ENCODE peak calls at places on chromosomes 5 and 9, in eight cellular contexts. S, E, O, F, A, B, C and P are unnamed samples.

GRCh38 chr5:4359847-4360246 is 764.2 kb downstream of the IRX1 start:
- DNase-seq in S (no peak), E (no peak), O (no peak), F (no peak), A (no peak), B (no peak), C (no peak), P (no peak)

GRCh38 chr9:74735761-74736160 is 152.0 kb downstream of the TRPM6 start:
- DNase-seq in S (no peak), E (no peak), O (no peak), F (no peak), A (no peak), B (no peak), C (no peak), P (no peak)

GRCh38 chr5:118548761-118549160 is 439.6 kb downstream of the DTWD2 start:
- DNase-seq in S (no peak), E (peak), O (no peak), F (peak), A (no peak), B (no peak), C (no peak), P (no peak)

GRCh38 chr9:33185858-33186257 is 18.7 kb upstream of the B4GALT1 start:
- DNase-seq in S (no peak), E (no peak), O (no peak), F (no peak), A (no peak), B (no peak), C (no peak), P (no peak)

GRCh38 chr9:128224877-128225276 is 21.7 kb downstream of the DNM1 start:
- DNase-seq in S (no peak), E (no peak), O (no peak), F (no peak), A (no peak), B (no peak), C (no peak), P (no peak)

GRCh38 chr5:8829322-8830029 is 716.4 kb downstream of the SEMA5A start:
- DNase-seq in S (no peak), E (peak), O (no peak), F (peak), A (no peak), B (no peak), C (no peak), P (no peak)

GRCh38 chr5:67194169-67194568 is 2.4 kb downstream of the CD180 start:
- DNase-seq in S (no peak), E (no peak), O (no peak), F (no peak), A (no peak), B (no peak), C (no peak), P (no peak)

GRCh38 chr5:172688735-172689572 is 47.9 kb downstream of the NEURL1B start:
- DNase-seq in S (no peak), E (peak), O (peak), F (peak), A (no peak), B (no peak), C (no peak), P (no peak)

GRCh38 chr9:133713960-133714495 is 24.1 kb downstream of the SARDH start:
- DNase-seq in S (no peak), E (no peak), O (peak), F (no peak), A (no peak), B (no peak), C (no peak), P (no peak)

GRCh38 chr5:156019786-156020185 is 307.2 kb upstream of the SGCD start:
- DNase-seq in S (no peak), E (no peak), O (no peak), F (no peak), A (no peak), B (no peak), C (no peak), P (no peak)

GRCh38 chr5:179504191-179504590 is 46.2 kb upstream of the RUFY1 start:
- DNase-seq in S (no peak), E (no peak), O (no peak), F (no peak), A (no peak), B (no peak), C (no peak), P (no peak)

GRCh38 chr9:96603305-96604004 is 16.2 kb downstream of the CDC14B start:
- DNase-seq in S (no peak), E (no peak), O (no peak), F (no peak), A (no peak), B (no peak), C (no peak), P (no peak)

GRCh38 chr9:7613931-7614330 is 185.6 kb downstream of the DMAC1 start:
- DNase-seq in S (no peak), E (no peak), O (no peak), F (no peak), A (no peak), B (no peak), C (no peak), P (no peak)

GRCh38 chr5:33721491-33722245 is 170.1 kb downstream of the ADAMTS12 start:
- DNase-seq in S (no peak), E (no peak), O (no peak), F (no peak), A (no peak), B (no peak), C (no peak), P (no peak)

GRCh38 chr5:132268698-132269551 is 11.4 kb downstream of the PDLIM4 start:
- DNase-seq in S (no peak), E (peak), O (no peak), F (no peak), A (peak), B (no peak), C (no peak), P (no peak)

GRCh38 chr5:79966479-79966878 is 24.6 kb downstream of the MTX3 start:
- DNase-seq in S (no peak), E (no peak), O (no peak), F (no peak), A (no peak), B (no peak), C (no peak), P (no peak)

GRCh38 chr9:132647355-132647754 is 22.4 kb downstream of the DDX31 start:
- DNase-seq in S (no peak), E (peak), O (no peak), F (peak), A (no peak), B (no peak), C (no peak), P (no peak)

GRCh38 chr9:73434826-73435225 is 283.2 kb downstream of the ANXA1 start:
- DNase-seq in S (no peak), E (no peak), O (no peak), F (no peak), A (no peak), B (no peak), C (no peak), P (no peak)

GRCh38 chr5:44830951-44831350 is 22.2 kb downstream of the MRPS30 start:
- DNase-seq in S (no peak), E (no peak), O (no peak), F (no peak), A (no peak), B (no peak), C (no peak), P (no peak)

GRCh38 chr5:44828719-44829118 is 20.0 kb downstream of the MRPS30 start:
- DNase-seq in S (no peak), E (no peak), O (no peak), F (no peak), A (no peak), B (no peak), C (no peak), P (no peak)

GRCh38 chr5:44833249-44833648 is 24.5 kb downstream of the MRPS30 start:
- DNase-seq in S (no peak), E (no peak), O (no peak), F (no peak), A (no peak), B (no peak), C (no peak), P (no peak)

DNA sequence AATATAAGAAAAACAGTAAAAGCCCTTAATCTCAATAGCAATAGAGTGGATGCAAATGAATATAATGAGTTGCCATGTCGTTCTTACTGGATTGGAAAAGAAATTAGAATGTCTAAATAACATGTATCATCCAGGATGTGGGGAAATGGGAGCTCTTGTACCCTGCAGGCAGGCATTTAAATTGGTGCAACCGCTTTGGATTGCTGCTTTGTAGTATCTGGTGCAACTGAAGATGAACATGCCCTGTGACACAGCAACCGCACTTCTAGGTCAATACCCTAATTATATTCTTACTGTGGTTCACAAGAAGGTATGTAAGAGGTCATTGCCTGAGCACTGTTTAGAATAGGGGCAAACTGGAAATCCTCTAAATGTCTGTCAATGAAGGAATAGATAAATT is 18.9 kb downstream of the MRPS30 start:
- DNase-seq in S (no peak), E (no peak), O (no peak), F (no peak), A (no peak), B (no peak), C (no peak), P (no peak)
- H3K27ac ChIP-seq in S (no peak), E (no peak), O (no peak), F (no peak), A (no peak), B (peak), C (no peak), P (no peak)

DNA sequence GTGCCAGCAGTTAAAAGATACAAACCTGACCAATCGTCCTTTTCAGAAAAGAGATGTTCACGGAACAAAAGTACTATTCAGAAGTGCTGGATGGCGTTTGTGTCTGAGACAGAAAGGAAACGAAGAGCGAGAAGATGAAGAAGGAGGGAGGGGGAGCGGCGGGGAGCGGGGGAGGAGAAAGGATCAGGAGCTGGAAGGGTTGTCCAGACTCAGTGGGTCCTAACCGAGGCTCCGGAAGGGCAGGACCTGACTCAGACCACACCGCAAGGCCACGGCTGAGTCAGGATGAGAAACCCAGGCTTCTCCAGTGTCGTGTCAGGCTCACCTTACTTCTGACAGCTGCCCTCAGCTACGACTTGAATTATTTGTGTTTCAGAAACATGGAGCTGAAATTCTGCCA is 46.2 kb downstream of the PAX5 start:
- DNase-seq in S (no peak), E (no peak), O (no peak), F (peak), A (no peak), B (no peak), C (no peak), P (no peak)
- H3K27ac ChIP-seq in S (no peak), E (no peak), O (no peak), F (no peak), A (no peak), B (no peak), C (no peak), P (no peak)

GRCh38 chr5:151953833-151954232 is 29.2 kb upstream of the GLRA1 start:
- DNase-seq in S (no peak), E (no peak), O (no peak), F (no peak), A (no peak), B (no peak), C (no peak), P (no peak)

GRCh38 chr5:151956720-151957119 is 32.1 kb upstream of the GLRA1 start:
- DNase-seq in S (no peak), E (no peak), O (no peak), F (no peak), A (no peak), B (no peak), C (no peak), P (no peak)

GRCh38 chr5:151954271-151954670 is 29.6 kb upstream of the GLRA1 start:
- DNase-seq in S (no peak), E (no peak), O (no peak), F (no peak), A (no peak), B (no peak), C (no peak), P (no peak)

GRCh38 chr5:151961557-151961956 is 36.9 kb upstream of the GLRA1 start:
- DNase-seq in S (no peak), E (no peak), O (no peak), F (no peak), A (no peak), B (no peak), C (no peak), P (no peak)

GRCh38 chr5:151958111-151958510 is 33.5 kb upstream of the GLRA1 start:
- DNase-seq in S (no peak), E (no peak), O (no peak), F (no peak), A (no peak), B (no peak), C (no peak), P (no peak)
- H3K27ac ChIP-seq in S (no peak), E (no peak), O (no peak), F (no peak), A (no peak), B (no peak), C (no peak), P (no peak)

GRCh38 chr5:181199881-181200282 is 5.1 kb downstream of the TRIM7 start:
- DNase-seq in S (no peak), E (no peak), O (no peak), F (no peak), A (no peak), B (no peak), C (no peak), P (no peak)

GRCh38 chr5:181198106-181198685 is 6.8 kb downstream of the TRIM7 start:
- DNase-seq in S (no peak), E (no peak), O (no peak), F (no peak), A (no peak), B (no peak), C (no peak), P (no peak)

GRCh38 chr5:181198905-181199519 is 6.0 kb downstream of the TRIM7 start:
- DNase-seq in S (no peak), E (no peak), O (no peak), F (no peak), A (no peak), B (no peak), C (no peak), P (no peak)

GRCh38 chr5:181195249-181195761 is 9.7 kb downstream of the TRIM7 start:
- DNase-seq in S (no peak), E (no peak), O (no peak), F (no peak), A (no peak), B (no peak), C (no peak), P (no peak)

DNA sequence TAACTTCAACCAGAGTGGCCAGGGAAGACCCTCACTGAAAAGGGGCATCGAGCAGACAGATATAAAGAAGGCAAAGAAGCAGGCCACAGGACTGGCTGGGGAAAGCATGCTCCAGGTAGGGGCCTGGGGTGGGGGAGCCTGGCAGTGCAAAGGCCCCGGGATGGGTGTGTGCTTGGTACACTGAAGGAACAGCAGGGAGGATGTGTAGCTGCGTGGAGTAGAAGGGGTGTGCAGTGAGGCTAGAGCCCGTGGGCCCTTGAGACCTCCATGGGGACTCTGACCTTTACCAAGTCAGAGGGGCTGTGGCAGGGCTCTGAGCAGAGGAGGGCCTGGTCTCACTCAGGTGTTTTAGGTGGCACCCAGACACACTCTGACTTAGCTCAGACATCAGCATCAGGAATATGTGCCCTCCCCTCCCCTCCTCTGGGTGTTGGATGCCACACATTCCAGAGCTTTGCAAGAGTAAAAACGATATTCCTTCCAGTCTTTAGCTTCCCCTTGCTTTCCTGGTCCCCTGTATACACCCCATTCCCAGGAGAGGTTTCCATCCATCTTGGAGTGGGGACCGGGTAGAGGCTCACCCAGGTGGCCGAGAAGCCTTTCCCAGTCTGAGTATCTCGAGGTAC is 7.6 kb downstream of the TRIM7 start:
- DNase-seq in S (no peak), E (no peak), O (no peak), F (no peak), A (no peak), B (no peak), C (no peak), P (no peak)
- H3K27ac ChIP-seq in S (no peak), E (no peak), O (no peak), F (no peak), A (no peak), B (no peak), C (no peak), P (no peak)

GRCh38 chr5:143244990-143245389 is 158.5 kb downstream of the NR3C1 start:
- DNase-seq in S (no peak), E (peak), O (no peak), F (peak), A (no peak), B (no peak), C (no peak), P (no peak)
- H3K27ac ChIP-seq in S (peak), E (peak), O (no peak), F (peak), A (peak), B (no peak), C (no peak), P (no peak)

GRCh38 chr5:64000096-64000495 is 37.9 kb upstream of the HTR1A start:
- DNase-seq in S (no peak), E (no peak), O (no peak), F (no peak), A (no peak), B (no peak), C (no peak), P (no peak)
- H3K27ac ChIP-seq in S (no peak), E (no peak), O (no peak), F (no peak), A (no peak), B (peak), C (peak), P (peak)

GRCh38 chr5:54861212-54861894 is 124.0 kb downstream of the ESM1 start:
- DNase-seq in S (no peak), E (no peak), O (no peak), F (no peak), A (no peak), B (no peak), C (no peak), P (no peak)
- H3K27ac ChIP-seq in S (peak), E (no peak), O (no peak), F (no peak), A (no peak), B (no peak), C (no peak), P (no peak)

GRCh38 chr9:130188860-130189481 is 16.8 kb downstream of the NCS1 start:
- DNase-seq in S (no peak), E (no peak), O (no peak), F (no peak), A (no peak), B (no peak), C (no peak), P (no peak)
- H3K27ac ChIP-seq in S (no peak), E (no peak), O (no peak), F (no peak), A (no peak), B (peak), C (no peak), P (no peak)